ENCODE peak calls at places on chromosomes 1 and 21, in eight cellular contexts. F, V, D, A, C, T, I and W are unnamed samples. For H3K36me3 and H3K27me3, the result is how much of the 10 kb centered on the place peaks cover.

GRCh38 chr1:31639543-31639942 is 5.1 kb downstream of the PEF1 start:
- DNase-seq in A (peak), V (no peak), T (no peak), C (no peak), D (no peak), I (no peak), F (no peak), W (no peak)

GRCh38 chr1:2935766-2936390 is 85.4 kb upstream of the ACTRT2 start:
- DNase-seq in A (no peak), T (no peak), D (no peak), V (no peak), I (no peak), F (no peak), C (no peak), W (no peak)

GRCh38 chr1:240188139-240188538 is 96.5 kb downstream of the FMN2 start:
- DNase-seq in C (no peak), I (no peak), A (no peak), D (no peak), T (no peak), V (no peak), F (no peak), W (no peak)

GRCh38 chr21:46054447-46054846 is 43.5 kb upstream of the COL6A2 start:
- DNase-seq in F (no peak), D (no peak), I (peak), A (peak), T (peak), V (no peak), C (no peak), W (peak)

GRCh38 chr1:118395430-118396001 is 210.5 kb upstream of the SPAG17 start:
- DNase-seq in V (no peak), C (no peak), I (no peak), D (no peak), A (no peak), F (no peak), T (no peak), W (no peak)

GRCh38 chr21:45081636-45082035 is 7.3 kb downstream of the ADARB1 start:
- DNase-seq in V (no peak), C (no peak), I (no peak), F (no peak), A (no peak), T (no peak), D (no peak), W (no peak)

GRCh38 chr1:200739499-200740290 is 1.0 kb downstream of the CAMSAP2 start:
- DNase-seq in T (peak), F (peak), C (peak), I (peak), V (peak), A (peak), D (no peak), W (peak)

GRCh38 chr1:212964102-212964501 is 13.8 kb downstream of the VASH2 start:
- DNase-seq in I (no peak), C (no peak), D (no peak), F (no peak), A (no peak), V (no peak), T (no peak), W (no peak)

GRCh38 chr21:28541371-28542112 is 451.1 kb downstream of the LTN1 start:
- DNase-seq in F (no peak), D (no peak), C (no peak), V (no peak), I (no peak), A (peak), T (no peak), W (peak)

GRCh38 chr21:32916522-32917099 is 109.1 kb upstream of the OLIG2 start:
- DNase-seq in D (no peak), A (no peak), C (no peak), V (no peak), I (no peak), F (no peak), T (no peak), W (peak)

GRCh38 chr21:32915099-32915498 is 110.6 kb upstream of the OLIG2 start:
- DNase-seq in A (no peak), T (no peak), I (no peak), D (no peak), F (no peak), C (no peak), V (no peak), W (no peak)

GRCh38 chr21:32916088-32916487 is 109.6 kb upstream of the OLIG2 start:
- DNase-seq in I (no peak), D (no peak), C (no peak), V (no peak), T (no peak), F (no peak), A (no peak), W (no peak)

GRCh38 chr21:32917392-32918135 is 108.2 kb upstream of the OLIG2 start:
- DNase-seq in F (no peak), I (no peak), C (peak), D (no peak), V (no peak), T (no peak), A (peak), W (peak)

GRCh38 chr21:32914424-32915070 is 111.2 kb upstream of the OLIG2 start:
- DNase-seq in T (no peak), C (no peak), I (no peak), D (no peak), F (no peak), V (no peak), A (no peak), W (no peak)
- H3K4me3 ChIP-seq in T (no peak), C (no peak), I (no peak), D (no peak), F (no peak), V (no peak), A (no peak), W (no peak)

GRCh38 chr1:198912046-198912445 is 273.2 kb downstream of the PTPRC start:
- DNase-seq in I (no peak), F (no peak), A (no peak), D (no peak), T (no peak), C (no peak), V (no peak), W (no peak)
- H3K36me3 ChIP-seq in I (under half), F (under half), A (under half), D (under half), T (under half), C (under half), V (under half), W (under half)

GRCh38 chr1:108080448-108080847 is 115.5 kb upstream of the VAV3 start:
- DNase-seq in T (no peak), A (no peak), V (no peak), I (no peak), C (no peak), D (no peak), F (no peak), W (no peak)
- H3K27me3 ChIP-seq in T (under half), A (under half), V (under half), I (under half), C (under half), D (under half), F (under half), W (under half)

GRCh38 chr1:231750818-231751623 is 124.4 kb downstream of the DISC1 start:
- DNase-seq in V (no peak), D (no peak), T (no peak), A (no peak), I (no peak), F (no peak), C (no peak), W (no peak)
- H3K4me3 ChIP-seq in V (no peak), D (no peak), T (no peak), A (no peak), I (no peak), F (no peak), C (no peak), W (no peak)

GRCh38 chr1:26452459-26453183 is 19.6 kb upstream of the HMGN2 start:
- DNase-seq in F (no peak), I (no peak), T (no peak), A (no peak), V (no peak), D (no peak), C (no peak), W (no peak)
- H3K36me3 ChIP-seq in F (half or more), I (half or more), T (under half), A (half or more), V (under half), D (under half), C (half or more), W (under half)